ENCODE peak calls at places on chromosomes 2 and 18, in four cellular contexts. X is IMR-90, C is H9, A is neuronal stem cell. T is an unnamed sample.

GRCh38 chr2:9480157-9480556 is 5.8 kb downstream of the IAH1 start:
- DNase-seq in X (no peak), C (no peak), A (no peak), T (no peak)

GRCh38 chr2:102736174-102736606 is 25.6 kb upstream of the TMEM182 start:
- DNase-seq in X (peak; percentile 20), C (peak; percentile 39), A (peak; percentile 5), T (peak; percentile 55)

GRCh38 chr18:36504928-36505327 is 207.4 kb downstream of the FHOD3 start:
- DNase-seq in X (peak; percentile 25), C (no peak), A (no peak), T (no peak)

GRCh38 chr18:79588636-79589481 is 90.7 kb upstream of the CTDP1 start:
- DNase-seq in X (peak; percentile 87), C (no peak), A (peak; percentile 41), T (peak; percentile 82)

GRCh38 chr2:168008796-168009195 is 238.6 kb downstream of the STK39 start:
- DNase-seq in X (no peak), C (no peak), A (no peak), T (no peak)

GRCh38 chr2:217920879-217921603 is 81.8 kb downstream of the TNS1 start:
- DNase-seq in X (peak; percentile 44), C (no peak), A (no peak), T (no peak)

GRCh38 chr2:220335591-220335915 is 708.1 kb downstream of the SLC4A3 start:
- DNase-seq in X (no peak), C (no peak), A (no peak), T (no peak)

GRCh38 chr2:115481842-115482241 is 1039.4 kb downstream of the DPP10 start:
- DNase-seq in X (no peak), C (no peak), A (no peak), T (no peak)

GRCh38 chr2:237632991-237633629 is 5.7 kb downstream of the LRRFIP1 start:
- DNase-seq in X (no peak), C (no peak), A (no peak), T (no peak)

GRCh38 chr2:131566371-131566770 is 38.7 kb downstream of the CCDC74A start:
- DNase-seq in X (no peak), C (no peak), A (no peak), T (no peak)

GRCh38 chr2:44429034-44429433 is 67.3 kb downstream of the CAMKMT start:
- DNase-seq in X (peak; percentile 54), C (no peak), A (no peak), T (peak; percentile 15)

GRCh38 chr18:60987963-60988362 is 345.3 kb upstream of the CDH20 start:
- DNase-seq in X (peak; percentile 4), C (no peak), A (no peak), T (peak; percentile 4)

GRCh38 chr18:59140287-59140885 is 702 bp downstream of the SEC11C start:
- DNase-seq in X (peak; percentile 51), C (peak; percentile 55), A (peak; percentile 29), T (peak; percentile 70)

GRCh38 chr2:113996826-113997599 is 107.1 kb downstream of the ACTR3 start:
- DNase-seq in X (no peak), C (no peak), A (no peak), T (no peak)

GRCh38 chr2:201642579-201643215 is 606 bp downstream of the TMEM237 start:
- DNase-seq in X (peak; percentile 75), C (peak; percentile 83), A (peak; percentile 84), T (peak; percentile 85)

GRCh38 chr18:52747869-52748268 is 407.9 kb downstream of the DCC start:
- DNase-seq in X (no peak), C (no peak), A (no peak), T (no peak)

GRCh38 chr2:9914384-9915065 is 37.0 kb upstream of the GRHL1 start:
- DNase-seq in X (peak; percentile 91), C (no peak), A (no peak), T (peak; percentile 86)

GRCh38 chr2:201150454-201151020 is 32.4 kb upstream of the CASP10 start:
- DNase-seq in X (no peak), C (no peak), A (no peak), T (no peak)

GRCh38 chr18:9742588-9743131 is 34.6 kb downstream of the RAB31 start:
- DNase-seq in X (peak; percentile 36), C (no peak), A (no peak), T (peak; percentile 87)

GRCh38 chr2:2590796-2591541 is 259.9 kb upstream of the MYT1L start:
- DNase-seq in X (no peak), C (no peak), A (no peak), T (no peak)

GRCh38 chr2:131058905-131059304 is 34.4 kb downstream of the FAM168B start:
- DNase-seq in X (no peak), C (no peak), A (no peak), T (no peak)

GRCh38 chr18:75218524-75218923 is 7.9 kb downstream of the TSHZ1 start:
- DNase-seq in X (no peak), C (no peak), A (no peak), T (no peak)

GRCh38 chr2:223696719-223697118 is 94.6 kb upstream of the SCG2 start:
- DNase-seq in X (peak; percentile 69), C (no peak), A (no peak), T (peak; percentile 25)

GRCh38 chr2:210818473-210818872 is 262.1 kb downstream of the CPS1 start:
- DNase-seq in X (no peak), C (no peak), A (no peak), T (no peak)

GRCh38 chr2:96769816-96770215 is 9.1 kb downstream of the CNNM4 start:
- DNase-seq in X (no peak), C (no peak), A (no peak), T (no peak)

GRCh38 chr2:57076856-57077255 is 893.1 kb downstream of the CCDC85A start:
- DNase-seq in X (no peak), C (no peak), A (no peak), T (no peak)

GRCh38 chr2:120563616-120564015 is 172.1 kb upstream of the GLI2 start:
- DNase-seq in X (no peak), C (no peak), A (no peak), T (no peak)

GRCh38 chr2:158095912-158096311 is 5.8 kb upstream of the UPP2 start:
- DNase-seq in X (no peak), C (no peak), A (no peak), T (no peak)

GRCh38 chr2:8314063-8314462 is 367.8 kb upstream of the ID2 start:
- DNase-seq in X (no peak), C (no peak), A (no peak), T (no peak)

GRCh38 chr2:149650006-149650405 is 62.4 kb upstream of the MMADHC start:
- DNase-seq in X (peak; percentile 51), C (no peak), A (no peak), T (peak; percentile 89)

GRCh38 chr18:65751145-65752085 is 603 bp downstream of the CDH7 start:
- DNase-seq in X (no peak), C (peak; percentile 72), A (peak; percentile 42), T (peak; percentile 37)

GRCh38 chr2:239519081-239519920 is 118.5 kb upstream of the HDAC4 start:
- DNase-seq in X (no peak), C (no peak), A (no peak), T (no peak)

GRCh38 chr2:177754476-177754873 is 318.1 kb downstream of the PDE11A start:
- DNase-seq in X (no peak), C (no peak), A (no peak), T (peak; percentile 93)

GRCh38 chr2:100819365-100820345 is at the start of gene NPAS2:
- DNase-seq in X (peak; percentile 46), C (peak; percentile 49), A (no peak), T (peak; percentile 64)

GRCh38 chr2:217079165-217079564 is 219.3 kb upstream of the TNP1 start:
- DNase-seq in X (no peak), C (no peak), A (no peak), T (no peak)

GRCh38 chr2:238863749-238864206 is 15.9 kb downstream of the TWIST2 start:
- DNase-seq in X (no peak), C (no peak), A (no peak), T (no peak)

DNA sequence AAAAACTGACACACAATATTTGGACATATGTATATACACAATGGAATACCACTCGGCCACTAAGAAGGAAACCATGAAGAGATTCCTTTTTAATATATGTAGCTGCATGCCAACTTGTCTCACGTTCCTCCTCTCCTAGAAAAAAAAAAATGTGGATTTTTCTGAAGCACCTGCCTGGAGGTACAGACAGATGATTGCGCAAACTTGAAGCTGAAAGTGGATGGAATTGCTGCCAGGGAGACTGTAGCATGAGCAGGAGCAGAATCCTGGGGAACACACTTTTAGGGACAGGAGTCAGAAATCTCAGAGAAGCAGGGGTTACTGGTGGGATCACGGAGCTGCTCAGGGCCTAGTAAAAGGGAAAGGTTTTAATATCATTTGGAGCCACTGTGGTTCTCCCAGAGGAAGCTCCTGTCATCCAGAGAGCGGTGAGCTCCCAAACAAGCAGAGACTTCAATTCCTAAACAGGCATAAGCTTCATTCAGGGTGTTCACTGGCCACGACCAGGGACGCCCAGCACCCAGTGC is 640 bp upstream of the SPR start:
- DNase-seq in X (no peak), C (no peak), A (no peak), T (no peak)
- H3K27ac ChIP-seq in X (no peak overlapping the region), C (no peak overlapping the region), A (no peak overlapping the region), T (no peak overlapping the region)

GRCh38 chr2:207984765-207985480 is 40.4 kb downstream of the PLEKHM3 start:
- DNase-seq in X (no peak), C (no peak), A (no peak), T (no peak)
- H3K4me2 ChIP-seq in X (no peak overlapping the region), C (no peak overlapping the region), A (no peak overlapping the region), T (no peak overlapping the region)

GRCh38 chr2:126656311-126657145 is 570 bp downstream of the GYPC start:
- DNase-seq in X (peak; percentile 31), C (peak; percentile 52), A (peak; percentile 47), T (no peak)
- H2BK120ac ChIP-seq in X (peak overlapping the region; percentile 74), C (no peak overlapping the region), A (peak overlapping the region; percentile 61), T (peak overlapping the region; percentile 100)

DNA sequence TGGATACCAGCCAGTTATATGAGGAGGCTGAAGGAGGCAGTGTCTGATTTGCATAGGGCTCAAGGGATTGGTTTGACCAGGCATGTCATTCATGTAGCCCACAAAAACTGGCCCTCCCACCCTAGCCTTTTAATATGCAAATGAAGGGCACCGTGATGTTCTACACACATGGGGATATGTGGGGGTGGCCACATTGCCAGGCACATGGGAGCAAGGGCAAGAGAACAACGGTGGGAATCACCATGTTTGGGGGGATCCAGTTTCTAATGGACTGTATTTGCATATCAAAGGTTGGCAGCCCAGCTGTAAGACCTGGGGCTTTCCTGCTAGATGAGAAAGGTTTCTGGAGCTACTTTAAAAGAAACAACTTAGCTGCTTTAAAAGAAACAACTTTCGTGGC is 65.1 kb upstream of the SLC25A52 start:
- DNase-seq in X (no peak), C (peak; percentile 97), A (no peak), T (no peak)
- H3K27ac ChIP-seq in X (no peak overlapping the region), C (peak overlapping the region; percentile 93), A (no peak overlapping the region), T (no peak overlapping the region)

GRCh38 chr2:98252394-98252793 is 93.9 kb upstream of the CNGA3 start:
- DNase-seq in X (no peak), C (no peak), A (no peak), T (no peak)
- H3K4me2 ChIP-seq in X (no peak overlapping the region), C (no peak overlapping the region), A (no peak overlapping the region), T (no peak overlapping the region)